ENCODE peak calls at places on chromosome 15, in five cellular contexts. K is activated gamma-delta T cell treated with Interleukin-2 at 50 U/mL for 16 hours, V is neuronal stem cell, F is mesothelial cell of epicardium, B is AG08395. O is an unnamed sample.

GRCh38 chr15:77623878-77624524 is 8.7 kb downstream of the LINGO1 start:
- DNase-seq in K (no peak), F (no peak), B (no peak), V (no peak), O (no peak)

GRCh38 chr15:62904511-62904910 is 138.0 kb upstream of the TPM1 start:
- DNase-seq in B (no peak), K (peak; percentile 34), V (no peak), F (no peak), O (no peak)

GRCh38 chr15:45549831-45550230 is 27.3 kb upstream of the SLC30A4 start:
- DNase-seq in B (peak; percentile 74), K (no peak), V (no peak), F (no peak), O (no peak)

GRCh38 chr15:84715442-84716035 is 400 bp downstream of the SEC11A start:
- DNase-seq in B (no peak), K (peak; percentile 8), F (no peak), V (no peak), O (peak; percentile 35)

GRCh38 chr15:90624278-90624930 is 92.7 kb upstream of the BLM start:
- DNase-seq in F (no peak), K (no peak), V (no peak), B (no peak), O (no peak)

GRCh38 chr15:82882250-82882928 is 70.1 kb downstream of the HOMER2 start:
- DNase-seq in V (no peak), K (no peak), B (no peak), F (no peak), O (no peak)

GRCh38 chr15:63369766-63370165 is 11.9 kb downstream of the CA12 start:
- DNase-seq in V (no peak), B (no peak), K (no peak), F (no peak), O (no peak)

GRCh38 chr15:95169701-95170459 is 938.5 kb downstream of the MCTP2 start:
- DNase-seq in K (no peak), V (no peak), B (peak; percentile 53), F (no peak), O (peak; percentile 11)

GRCh38 chr15:41276821-41277220 is 45.8 kb downstream of the CHP1 start:
- DNase-seq in B (no peak), K (no peak), F (no peak), V (no peak), O (no peak)